ENCODE peak calls at places on chromosomes 3 and 15, in five cellular contexts. Y is CD8-positive, alpha-beta T cell; L is heart right ventricle; E is cardiac fibroblast; H is RWPE2. V is an unnamed sample.

GRCh38 chr15:63945005-63945788 is 101.1 kb downstream of the DAPK2 start:
- DNase-seq in L (peak), Y (peak), H (peak), E (peak), V (no peak)

GRCh38 chr3:41673643-41674042 is 288.3 kb downstream of the ULK4 start:
- DNase-seq in E (no peak), Y (no peak), L (no peak), H (no peak), V (no peak)

GRCh38 chr3:77348244-77348855 is 308.5 kb downstream of the ROBO2 start:
- DNase-seq in H (no peak), L (no peak), E (peak), Y (no peak), V (no peak)

GRCh38 chr3:55455915-55456314 is 31.2 kb downstream of the WNT5A start:
- DNase-seq in H (no peak), L (no peak), Y (no peak), E (no peak), V (no peak)

GRCh38 chr3:157374931-157375330 is 61.7 kb upstream of the PTX3 start:
- DNase-seq in L (no peak), H (no peak), E (no peak), Y (no peak), V (no peak)

GRCh38 chr3:133448478-133449122 is 48.7 kb downstream of the BFSP2 start:
- DNase-seq in L (no peak), Y (no peak), H (no peak), E (no peak), V (peak)

GRCh38 chr3:125351814-125352456 is 23.2 kb downstream of the ZNF148 start:
- DNase-seq in Y (no peak), H (no peak), E (no peak), L (no peak), V (peak)

GRCh38 chr15:31347067-31347975 is 20.7 kb downstream of the KLF13 start:
- DNase-seq in Y (peak), E (no peak), H (no peak), L (no peak), V (no peak)

GRCh38 chr3:20054549-20054987 is 14.3 kb downstream of the KAT2B start:
- DNase-seq in E (peak), H (peak), L (peak), Y (peak), V (no peak)

GRCh38 chr15:92205255-92205739 is 188.4 kb upstream of the ST8SIA2 start:
- DNase-seq in H (no peak), Y (no peak), E (no peak), L (peak), V (no peak)

GRCh38 chr15:47331796-47332480 is 385.4 kb upstream of the SEMA6D start:
- DNase-seq in L (no peak), H (no peak), E (peak), Y (no peak), V (no peak)

GRCh38 chr3:52570076-52570475 is 33.7 kb downstream of the UQCC5 start:
- DNase-seq in H (no peak), Y (no peak), E (peak), L (no peak), V (no peak)

GRCh38 chr15:83578706-83579105 is 75.2 kb upstream of the ADAMTSL3 start:
- DNase-seq in L (no peak), H (no peak), E (no peak), Y (no peak), V (no peak)

GRCh38 chr15:51793521-51793920 is 35.9 kb upstream of the TMOD3 start:
- DNase-seq in E (peak), H (no peak), Y (no peak), L (peak), V (no peak)

GRCh38 chr3:110015231-110015963 is 678.1 kb upstream of the DPPA4 start:
- DNase-seq in H (no peak), L (no peak), E (no peak), Y (no peak), V (no peak)
- H3K4me3 ChIP-seq in H (no peak), L (no peak), E (no peak), Y (no peak), V (no peak)

GRCh38 chr15:34708422-34708821 is 46.4 kb downstream of the GJD2 start:
- DNase-seq in L (no peak), H (no peak), Y (no peak), E (peak), V (peak)
- TF ChIP-seq CTCF in L (peak), H (peak), Y (no peak), E (peak), V (peak)

GRCh38 chr3:86984271-86984670 is 6.7 kb downstream of the VGLL3 start:
- DNase-seq in E (peak), Y (no peak), L (no peak), H (no peak), V (no peak)

GRCh38 chr3:86985427-86985826 is 5.5 kb downstream of the VGLL3 start:
- DNase-seq in H (no peak), L (no peak), E (no peak), Y (no peak), V (no peak)

GRCh38 chr3:86987421-86987715 is 3.6 kb downstream of the VGLL3 start:
- DNase-seq in E (no peak), Y (no peak), L (no peak), H (no peak), V (no peak)

GRCh38 chr3:86986666-86987420 is 4.1 kb downstream of the VGLL3 start:
- DNase-seq in Y (no peak), L (no peak), H (no peak), E (peak), V (no peak)

GRCh38 chr3:86982883-86983282 is 8.1 kb downstream of the VGLL3 start:
- DNase-seq in E (peak), H (no peak), Y (no peak), L (no peak), V (no peak)
- H3K4me3 ChIP-seq in E (no peak), H (no peak), Y (no peak), L (no peak), V (no peak)

GRCh38 chr3:68996356-68996995 is 17.0 kb downstream of the EOGT start:
- DNase-seq in E (no peak), Y (no peak), L (no peak), H (no peak), V (no peak)

GRCh38 chr3:68999605-69000004 is 13.9 kb downstream of the EOGT start:
- DNase-seq in Y (no peak), H (no peak), L (no peak), E (no peak), V (no peak)

GRCh38 chr3:68997887-68998286 is 15.6 kb downstream of the EOGT start:
- DNase-seq in H (no peak), E (no peak), Y (no peak), L (no peak), V (no peak)
- TF ChIP-seq CTCF in H (no peak), E (no peak), Y (no peak), L (no peak), V (no peak)

GRCh38 chr3:32106132-32106928 is at the start of gene GPD1L:
- DNase-seq in L (peak), E (peak), H (peak), Y (peak), V (peak)

GRCh38 chr3:32106929-32107362 is 526 bp downstream of the GPD1L start:
- DNase-seq in L (peak), H (no peak), Y (no peak), E (peak), V (no peak)

GRCh38 chr3:32104492-32104891 is 1.9 kb upstream of the GPD1L start:
- DNase-seq in H (no peak), L (no peak), Y (no peak), E (no peak), V (no peak)

GRCh38 chr3:32102289-32102688 is 4.1 kb upstream of the GPD1L start:
- DNase-seq in H (no peak), Y (no peak), E (no peak), L (no peak), V (no peak)

GRCh38 chr3:32105291-32106131 is 909 bp upstream of the GPD1L start:
- DNase-seq in E (no peak), L (no peak), H (no peak), Y (no peak), V (no peak)
- H3K4me3 ChIP-seq in E (no peak), L (peak), H (no peak), Y (peak), V (no peak)

GRCh38 chr3:120198305-120198878 is 86.6 kb downstream of the GPR156 start:
- DNase-seq in L (no peak), E (peak), H (no peak), Y (no peak), V (no peak)
- TF ChIP-seq CTCF in L (peak), E (peak), H (peak), Y (no peak), V (peak)

DNA sequence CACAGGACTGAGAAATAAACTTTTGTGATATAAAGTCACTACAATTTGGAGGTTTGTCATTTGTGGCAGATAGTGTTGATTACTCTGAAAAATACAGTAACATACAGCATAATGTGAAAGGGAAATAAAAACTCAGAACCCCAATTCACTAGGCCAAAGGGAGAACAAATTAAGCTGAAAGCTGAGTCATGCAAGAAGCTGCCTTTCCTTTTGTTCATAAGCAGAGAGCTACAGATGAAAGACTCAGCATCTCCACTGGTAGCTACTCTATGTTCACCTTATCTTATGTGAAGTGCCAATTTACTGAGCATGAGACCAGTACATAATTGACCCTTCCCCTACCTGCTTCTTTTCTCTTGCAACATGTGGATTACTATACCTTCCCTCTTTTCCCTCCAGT is 19.3 kb upstream of the SLTM start:
- DNase-seq in L (no peak), H (no peak), Y (no peak), E (peak), V (no peak)
- H3K4me3 ChIP-seq in L (no peak), H (no peak), Y (no peak), E (no peak), V (no peak)

GRCh38 chr3:150673966-150674365 is 29.8 kb downstream of the ERICH6 start:
- DNase-seq in L (no peak), H (no peak), Y (no peak), E (no peak), V (no peak)
- TF ChIP-seq CTCF in L (no peak), H (no peak), Y (no peak), E (no peak), V (no peak)

DNA sequence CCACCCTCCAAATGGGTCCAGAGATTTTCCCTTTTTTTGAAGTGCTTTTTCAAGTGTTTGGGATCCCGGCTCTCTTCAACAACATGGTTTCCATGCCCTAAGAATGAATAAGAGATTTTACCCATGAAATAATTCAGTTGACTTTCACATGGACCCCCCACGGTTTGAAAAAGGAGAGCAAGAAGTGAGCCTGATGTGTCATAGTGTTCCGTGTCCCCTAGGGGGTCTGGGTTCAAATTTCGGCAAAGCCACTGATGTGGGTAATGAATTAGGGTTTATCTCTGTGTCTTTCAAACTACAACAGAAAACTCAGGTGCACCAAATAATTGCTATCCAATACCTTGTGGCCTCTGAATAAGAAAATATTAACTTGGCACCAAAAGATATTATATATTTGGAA is 2.9 kb downstream of the BOC start:
- DNase-seq in E (no peak), L (no peak), H (no peak), Y (no peak), V (no peak)
- H3K4me3 ChIP-seq in E (no peak), L (no peak), H (no peak), Y (no peak), V (no peak)

DNA sequence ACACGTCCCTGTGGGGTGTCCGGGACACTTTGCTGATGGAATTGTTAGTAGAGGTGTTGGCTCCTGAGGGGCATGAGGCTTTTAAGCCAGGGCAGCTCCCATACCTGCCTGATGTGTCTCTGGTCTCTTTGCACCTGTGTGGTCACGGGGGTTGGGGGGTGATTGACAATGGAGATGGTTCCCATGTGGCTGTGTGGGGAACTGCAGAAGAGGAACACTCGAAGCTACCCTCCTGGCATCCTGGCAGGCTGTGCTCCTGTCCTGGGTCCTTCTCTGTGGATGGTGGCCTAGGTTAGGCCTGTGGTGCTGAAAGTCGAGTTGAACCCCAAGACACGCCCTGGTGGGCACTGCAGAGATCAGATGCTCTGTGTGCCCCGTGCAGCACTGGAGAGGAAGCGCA is 73.4 kb downstream of the HMCES start:
- DNase-seq in L (no peak), H (no peak), E (no peak), Y (no peak), V (no peak)
- TF ChIP-seq CTCF in L (no peak), H (no peak), E (peak), Y (no peak), V (peak)

V was measured in GM12864.